ENCODE peak calls at places on chromosomes 11 and 22, in eight cellular contexts. One of them, this sample, is unnamed. For H3K27me3, the result is how much of the 10 kb centered on the place peaks cover.

GRCh38 chr22:29765905-29766631 is 739 bp downstream of the ZMAT5 start:
- DNase-seq in CD8-positive, alpha-beta memory T cell: no peak
- DNase-seq in pancreas: no peak
- DNase-seq in mammary epithelial cell: no peak
- DNase-seq in tibial nerve: no peak
- DNase-seq in RWPE2: no peak
- DNase-seq in IMR-90: no peak
- DNase-seq in psoas muscle: no peak
- DNase-seq in this sample: no peak

GRCh38 chr22:41919357-41920224 is 4.7 kb upstream of the SHISA8 start:
- DNase-seq in IMR-90: peak
- DNase-seq in RWPE2: no peak
- DNase-seq in pancreas: peak
- DNase-seq in mammary epithelial cell: no peak
- DNase-seq in tibial nerve: peak
- DNase-seq in psoas muscle: peak
- DNase-seq in CD8-positive, alpha-beta memory T cell: peak
- DNase-seq in this sample: no peak

GRCh38 chr11:60914620-60915249 is 777 bp downstream of the TMEM109 start:
- DNase-seq in tibial nerve: no peak
- DNase-seq in IMR-90: peak
- DNase-seq in psoas muscle: peak
- DNase-seq in CD8-positive, alpha-beta memory T cell: no peak
- DNase-seq in pancreas: peak
- DNase-seq in mammary epithelial cell: peak
- DNase-seq in RWPE2: no peak
- DNase-seq in this sample: peak

GRCh38 chr22:48822278-48823233 is 1005.1 kb downstream of the BRD1 start:
- DNase-seq in tibial nerve: no peak
- DNase-seq in RWPE2: no peak
- DNase-seq in CD8-positive, alpha-beta memory T cell: no peak
- DNase-seq in IMR-90: no peak
- DNase-seq in pancreas: no peak
- DNase-seq in psoas muscle: no peak
- DNase-seq in mammary epithelial cell: no peak
- DNase-seq in this sample: peak

GRCh38 chr11:20310137-20310536 is 53.4 kb upstream of the HTATIP2 start:
- DNase-seq in pancreas: no peak
- DNase-seq in psoas muscle: no peak
- DNase-seq in CD8-positive, alpha-beta memory T cell: no peak
- DNase-seq in tibial nerve: no peak
- DNase-seq in mammary epithelial cell: no peak
- DNase-seq in RWPE2: no peak
- DNase-seq in IMR-90: no peak
- DNase-seq in this sample: no peak

GRCh38 chr11:106553304-106553703 is 465.0 kb downstream of the GUCY1A2 start:
- DNase-seq in IMR-90: no peak
- DNase-seq in tibial nerve: no peak
- DNase-seq in pancreas: no peak
- DNase-seq in psoas muscle: no peak
- DNase-seq in RWPE2: no peak
- DNase-seq in CD8-positive, alpha-beta memory T cell: no peak
- DNase-seq in mammary epithelial cell: no peak
- DNase-seq in this sample: no peak

GRCh38 chr22:24417901-24418641 is 9.3 kb upstream of the ADORA2A start:
- DNase-seq in psoas muscle: no peak
- DNase-seq in tibial nerve: no peak
- DNase-seq in IMR-90: peak
- DNase-seq in RWPE2: no peak
- DNase-seq in CD8-positive, alpha-beta memory T cell: no peak
- DNase-seq in pancreas: no peak
- DNase-seq in mammary epithelial cell: no peak
- DNase-seq in this sample: peak

GRCh38 chr22:38468761-38469305 is 937 bp downstream of the KDELR3 start:
- DNase-seq in mammary epithelial cell: no peak
- DNase-seq in psoas muscle: no peak
- DNase-seq in IMR-90: no peak
- DNase-seq in RWPE2: no peak
- DNase-seq in pancreas: no peak
- DNase-seq in CD8-positive, alpha-beta memory T cell: no peak
- DNase-seq in tibial nerve: no peak
- DNase-seq in this sample: no peak

GRCh38 chr22:17941501-17942406 is 82.6 kb downstream of the MICAL3 start:
- DNase-seq in CD8-positive, alpha-beta memory T cell: no peak
- DNase-seq in RWPE2: no peak
- DNase-seq in psoas muscle: peak
- DNase-seq in IMR-90: no peak
- DNase-seq in pancreas: no peak
- DNase-seq in mammary epithelial cell: no peak
- DNase-seq in tibial nerve: no peak
- DNase-seq in this sample: no peak

GRCh38 chr11:124535552-124536232 is 7.8 kb downstream of the OR8B12 start:
- DNase-seq in pancreas: no peak
- DNase-seq in RWPE2: no peak
- DNase-seq in CD8-positive, alpha-beta memory T cell: no peak
- DNase-seq in psoas muscle: peak
- DNase-seq in mammary epithelial cell: no peak
- DNase-seq in tibial nerve: no peak
- DNase-seq in IMR-90: peak
- DNase-seq in this sample: no peak

GRCh38 chr11:86577663-86578636 is 94.5 kb downstream of the ME3 start:
- DNase-seq in mammary epithelial cell: peak
- DNase-seq in psoas muscle: peak
- DNase-seq in RWPE2: no peak
- DNase-seq in IMR-90: peak
- DNase-seq in CD8-positive, alpha-beta memory T cell: no peak
- DNase-seq in tibial nerve: peak
- DNase-seq in pancreas: no peak
- DNase-seq in this sample: peak

GRCh38 chr11:12182650-12183511 is 72.5 kb downstream of the MICAL2 start:
- DNase-seq in pancreas: no peak
- DNase-seq in CD8-positive, alpha-beta memory T cell: no peak
- DNase-seq in psoas muscle: peak
- DNase-seq in IMR-90: peak
- DNase-seq in mammary epithelial cell: peak
- DNase-seq in tibial nerve: no peak
- DNase-seq in RWPE2: peak
- DNase-seq in this sample: no peak

GRCh38 chr11:28636566-28636965 is 528.4 kb downstream of the METTL15 start:
- DNase-seq in RWPE2: no peak
- DNase-seq in mammary epithelial cell: no peak
- DNase-seq in CD8-positive, alpha-beta memory T cell: no peak
- DNase-seq in IMR-90: peak
- DNase-seq in psoas muscle: no peak
- DNase-seq in tibial nerve: no peak
- DNase-seq in pancreas: no peak
- DNase-seq in this sample: no peak

GRCh38 chr11:63489879-63490278 is 1.1 kb downstream of the PLAAT5 start:
- DNase-seq in RWPE2: no peak
- DNase-seq in mammary epithelial cell: no peak
- DNase-seq in pancreas: peak
- DNase-seq in psoas muscle: no peak
- DNase-seq in CD8-positive, alpha-beta memory T cell: no peak
- DNase-seq in IMR-90: no peak
- DNase-seq in tibial nerve: no peak
- DNase-seq in this sample: no peak
- H3K27ac ChIP-seq in RWPE2: no peak
- H3K27ac ChIP-seq in mammary epithelial cell: no peak
- H3K27ac ChIP-seq in pancreas: peak
- H3K27ac ChIP-seq in psoas muscle: no peak
- H3K27ac ChIP-seq in CD8-positive, alpha-beta memory T cell: no peak
- H3K27ac ChIP-seq in IMR-90: no peak
- H3K27ac ChIP-seq in tibial nerve: peak
- H3K27ac ChIP-seq in this sample: no peak

DNA sequence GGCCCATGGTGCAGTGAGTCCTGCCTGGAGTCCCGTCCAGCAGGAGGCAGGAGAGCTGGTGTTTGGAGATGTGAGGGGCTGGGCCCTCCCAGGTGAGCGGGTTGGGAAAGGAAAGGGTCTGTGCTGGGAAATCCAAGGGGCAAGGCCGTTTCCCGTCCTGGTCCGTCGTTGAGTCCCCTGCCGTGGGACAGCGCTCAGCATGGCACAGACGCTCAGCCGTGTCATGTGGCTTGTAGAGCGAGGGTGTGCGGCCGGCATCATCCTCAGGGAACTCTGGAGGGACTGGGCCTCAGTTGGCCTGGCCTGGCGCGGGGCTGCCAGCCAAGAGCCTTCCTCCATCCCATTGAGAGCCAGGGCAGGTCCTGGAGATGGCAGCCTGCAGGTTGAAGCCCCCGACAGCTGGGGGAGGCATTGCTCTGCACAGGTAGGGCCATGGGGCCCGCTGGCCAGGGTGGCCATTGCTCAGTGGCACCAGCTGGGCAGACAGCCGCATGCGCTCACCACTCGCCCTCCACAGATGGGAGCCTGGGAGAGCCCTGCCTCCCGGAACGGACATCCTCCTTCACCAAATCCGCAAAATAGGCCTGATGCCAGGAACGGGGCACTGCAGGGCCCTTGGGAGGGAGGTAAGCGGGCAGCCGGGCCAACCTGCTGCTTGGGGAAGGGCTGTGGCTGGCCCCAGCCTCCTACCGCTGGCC is 28.7 kb downstream of the KCNQ1 start:
- DNase-seq in RWPE2: peak
- DNase-seq in CD8-positive, alpha-beta memory T cell: no peak
- DNase-seq in mammary epithelial cell: no peak
- DNase-seq in IMR-90: no peak
- DNase-seq in pancreas: no peak
- DNase-seq in psoas muscle: no peak
- DNase-seq in tibial nerve: no peak
- DNase-seq in this sample: no peak
- H3K27me3 ChIP-seq in RWPE2: under half
- H3K27me3 ChIP-seq in CD8-positive, alpha-beta memory T cell: under half
- H3K27me3 ChIP-seq in mammary epithelial cell: under half
- H3K27me3 ChIP-seq in IMR-90: under half
- H3K27me3 ChIP-seq in pancreas: under half
- H3K27me3 ChIP-seq in psoas muscle: under half
- H3K27me3 ChIP-seq in tibial nerve: under half
- H3K27me3 ChIP-seq in this sample: under half

DNA sequence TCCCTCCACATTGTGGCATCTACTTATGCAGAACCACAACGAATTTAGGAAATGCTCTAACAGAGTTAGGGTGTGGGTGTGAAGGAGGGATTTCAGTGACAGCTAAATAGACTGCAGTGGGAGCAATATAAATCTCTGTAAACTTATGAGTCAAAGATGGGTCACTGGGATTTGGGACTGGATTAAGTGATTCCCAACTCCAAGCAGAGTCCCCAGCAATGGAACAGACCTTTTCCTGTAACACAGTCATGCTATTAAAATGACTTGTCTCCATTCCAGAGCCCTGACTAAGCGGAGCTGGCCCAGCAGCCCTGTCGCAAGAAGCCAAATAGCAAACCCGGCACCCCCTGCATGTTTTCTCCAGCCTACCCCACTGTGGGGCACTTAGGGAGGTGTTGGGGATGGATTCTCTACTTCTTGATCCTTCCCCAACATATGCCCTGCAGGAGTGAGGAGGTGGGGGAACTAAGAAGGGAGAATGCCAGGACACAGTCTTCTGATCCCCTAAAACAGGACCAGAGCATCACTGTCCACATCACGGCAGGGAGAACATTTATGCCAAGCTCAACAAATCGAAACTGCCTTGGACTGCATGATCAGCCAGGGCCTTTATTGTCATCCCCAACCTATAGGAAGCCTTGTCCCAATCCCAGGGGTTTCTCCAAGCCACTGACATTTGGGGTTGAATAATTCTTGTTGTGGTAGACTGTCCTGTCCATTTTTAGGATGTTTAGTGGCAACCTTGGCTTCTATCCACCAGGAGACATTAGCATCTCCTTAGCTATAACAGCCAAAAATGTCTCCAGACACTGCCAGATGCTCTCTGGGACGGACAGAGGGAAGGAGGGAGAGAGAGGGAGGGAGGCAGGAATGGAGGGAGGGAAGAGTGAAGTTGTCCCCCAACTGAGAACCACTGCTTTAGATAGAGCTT is 36.9 kb downstream of the RPL27A start:
- DNase-seq in pancreas: no peak
- DNase-seq in RWPE2: no peak
- DNase-seq in psoas muscle: peak
- DNase-seq in tibial nerve: peak
- DNase-seq in CD8-positive, alpha-beta memory T cell: no peak
- DNase-seq in mammary epithelial cell: peak
- DNase-seq in IMR-90: peak
- DNase-seq in this sample: no peak
- H3K27ac ChIP-seq in pancreas: peak
- H3K27ac ChIP-seq in RWPE2: peak
- H3K27ac ChIP-seq in psoas muscle: peak
- H3K27ac ChIP-seq in tibial nerve: peak
- H3K27ac ChIP-seq in CD8-positive, alpha-beta memory T cell: no peak
- H3K27ac ChIP-seq in mammary epithelial cell: peak
- H3K27ac ChIP-seq in IMR-90: peak
- H3K27ac ChIP-seq in this sample: peak

GRCh38 chr11:17738350-17739207 is 4.0 kb downstream of the KCNC1 start:
- DNase-seq in psoas muscle: no peak
- DNase-seq in CD8-positive, alpha-beta memory T cell: no peak
- DNase-seq in tibial nerve: no peak
- DNase-seq in mammary epithelial cell: no peak
- DNase-seq in IMR-90: no peak
- DNase-seq in RWPE2: no peak
- DNase-seq in pancreas: no peak
- DNase-seq in this sample: no peak
- H3K27me3 ChIP-seq in psoas muscle: under half
- H3K27me3 ChIP-seq in CD8-positive, alpha-beta memory T cell: under half
- H3K27me3 ChIP-seq in tibial nerve: half or more
- H3K27me3 ChIP-seq in mammary epithelial cell: under half
- H3K27me3 ChIP-seq in IMR-90: half or more
- H3K27me3 ChIP-seq in RWPE2: under half
- H3K27me3 ChIP-seq in pancreas: under half
- H3K27me3 ChIP-seq in this sample: under half

GRCh38 chr11:14299921-14300320 is 59.1 kb downstream of the RRAS2 start:
- DNase-seq in psoas muscle: no peak
- DNase-seq in pancreas: no peak
- DNase-seq in tibial nerve: no peak
- DNase-seq in IMR-90: no peak
- DNase-seq in CD8-positive, alpha-beta memory T cell: no peak
- DNase-seq in RWPE2: no peak
- DNase-seq in mammary epithelial cell: no peak
- DNase-seq in this sample: no peak
- H3K27ac ChIP-seq in psoas muscle: no peak
- H3K27ac ChIP-seq in pancreas: no peak
- H3K27ac ChIP-seq in tibial nerve: no peak
- H3K27ac ChIP-seq in IMR-90: no peak
- H3K27ac ChIP-seq in CD8-positive, alpha-beta memory T cell: no peak
- H3K27ac ChIP-seq in RWPE2: no peak
- H3K27ac ChIP-seq in mammary epithelial cell: no peak
- H3K27ac ChIP-seq in this sample: no peak

GRCh38 chr22:20437253-20438065 is at the start of gene SCARF2:
- DNase-seq in RWPE2: peak
- DNase-seq in tibial nerve: no peak
- DNase-seq in IMR-90: peak
- DNase-seq in mammary epithelial cell: no peak
- DNase-seq in pancreas: no peak
- DNase-seq in CD8-positive, alpha-beta memory T cell: no peak
- DNase-seq in psoas muscle: peak
- DNase-seq in this sample: peak
- H3K27me3 ChIP-seq in RWPE2: under half
- H3K27me3 ChIP-seq in tibial nerve: under half
- H3K27me3 ChIP-seq in IMR-90: under half
- H3K27me3 ChIP-seq in mammary epithelial cell: under half
- H3K27me3 ChIP-seq in pancreas: under half
- H3K27me3 ChIP-seq in CD8-positive, alpha-beta memory T cell: under half
- H3K27me3 ChIP-seq in psoas muscle: under half
- H3K27me3 ChIP-seq in this sample: under half